ENCODE peak calls at places on chromosomes 11 and 22, in nine cellular contexts. One of them, this sample, is unnamed.
A peak's percentile ranks its signal among the peaks of the same experiment; 100 is the strongest.

GRCh38 chr22:38412435-38413084 is 42.4 kb downstream of the KCNJ4 start:
- DNase-seq in brain microvascular endothelial cell: no peak
- DNase-seq in MCF 10A: no peak
- DNase-seq in endothelial cell: no peak
- DNase-seq in activated CD8-positive, alpha-beta T cell treated with anti-CD3 and anti-CD28 coated beads for 36 hours: peak; percentile 62
- DNase-seq in colonic mucosa: peak; percentile 51
- DNase-seq in kidney epithelial cell: no peak
- DNase-seq in osteoblast: peak; percentile 97
- DNase-seq in fibroblast of pulmonary artery: no peak
- DNase-seq in this sample: no peak

GRCh38 chr11:16603245-16603644 is 135.2 kb upstream of the C11orf58 start:
- DNase-seq in colonic mucosa: no peak
- DNase-seq in endothelial cell: no peak
- DNase-seq in kidney epithelial cell: no peak
- DNase-seq in brain microvascular endothelial cell: no peak
- DNase-seq in activated CD8-positive, alpha-beta T cell treated with anti-CD3 and anti-CD28 coated beads for 36 hours: no peak
- DNase-seq in osteoblast: peak; percentile 50
- DNase-seq in MCF 10A: no peak
- DNase-seq in fibroblast of pulmonary artery: no peak
- DNase-seq in this sample: no peak

GRCh38 chr11:111573821-111574249 is 28.4 kb upstream of the SIK2 start:
- DNase-seq in endothelial cell: no peak
- DNase-seq in activated CD8-positive, alpha-beta T cell treated with anti-CD3 and anti-CD28 coated beads for 36 hours: no peak
- DNase-seq in osteoblast: no peak
- DNase-seq in brain microvascular endothelial cell: peak; percentile 21
- DNase-seq in kidney epithelial cell: no peak
- DNase-seq in MCF 10A: no peak
- DNase-seq in colonic mucosa: no peak
- DNase-seq in fibroblast of pulmonary artery: peak; percentile 44
- DNase-seq in this sample: no peak

GRCh38 chr11:17386331-17387084 is 2.0 kb downstream of the KCNJ11 start:
- DNase-seq in brain microvascular endothelial cell: peak; percentile 35
- DNase-seq in osteoblast: peak; percentile 96
- DNase-seq in activated CD8-positive, alpha-beta T cell treated with anti-CD3 and anti-CD28 coated beads for 36 hours: peak; percentile 70
- DNase-seq in endothelial cell: peak; percentile 76
- DNase-seq in fibroblast of pulmonary artery: peak; percentile 51
- DNase-seq in kidney epithelial cell: no peak
- DNase-seq in MCF 10A: peak; percentile 56
- DNase-seq in colonic mucosa: peak; percentile 58
- DNase-seq in this sample: peak; percentile 44

GRCh38 chr22:32951081-32951806 is 106.9 kb downstream of the SYN3 start:
- DNase-seq in fibroblast of pulmonary artery: peak; percentile 44
- DNase-seq in brain microvascular endothelial cell: no peak
- DNase-seq in osteoblast: no peak
- DNase-seq in colonic mucosa: no peak
- DNase-seq in MCF 10A: no peak
- DNase-seq in activated CD8-positive, alpha-beta T cell treated with anti-CD3 and anti-CD28 coated beads for 36 hours: peak; percentile 4
- DNase-seq in endothelial cell: peak; percentile 38
- DNase-seq in kidney epithelial cell: no peak
- DNase-seq in this sample: no peak

GRCh38 chr11:114366331-114367243 is 33.7 kb downstream of the C11orf71 start:
- DNase-seq in endothelial cell: no peak
- DNase-seq in brain microvascular endothelial cell: peak; percentile 87
- DNase-seq in kidney epithelial cell: peak; percentile 45
- DNase-seq in colonic mucosa: no peak
- DNase-seq in activated CD8-positive, alpha-beta T cell treated with anti-CD3 and anti-CD28 coated beads for 36 hours: no peak
- DNase-seq in fibroblast of pulmonary artery: peak; percentile 88
- DNase-seq in MCF 10A: peak; percentile 46
- DNase-seq in osteoblast: peak; percentile 66
- DNase-seq in this sample: no peak

GRCh38 chr11:110409174-110409573 is 20.6 kb upstream of the FDX1 start:
- DNase-seq in colonic mucosa: no peak
- DNase-seq in MCF 10A: peak; percentile 47
- DNase-seq in brain microvascular endothelial cell: no peak
- DNase-seq in kidney epithelial cell: no peak
- DNase-seq in activated CD8-positive, alpha-beta T cell treated with anti-CD3 and anti-CD28 coated beads for 36 hours: no peak
- DNase-seq in osteoblast: no peak
- DNase-seq in fibroblast of pulmonary artery: peak; percentile 64
- DNase-seq in endothelial cell: no peak
- DNase-seq in this sample: no peak

GRCh38 chr22:45859231-45860161 is 117.5 kb downstream of the WNT7B start:
- DNase-seq in fibroblast of pulmonary artery: no peak
- DNase-seq in colonic mucosa: no peak
- DNase-seq in brain microvascular endothelial cell: peak; percentile 25
- DNase-seq in osteoblast: peak; percentile 83
- DNase-seq in activated CD8-positive, alpha-beta T cell treated with anti-CD3 and anti-CD28 coated beads for 36 hours: no peak
- DNase-seq in MCF 10A: no peak
- DNase-seq in endothelial cell: no peak
- DNase-seq in kidney epithelial cell: no peak
- DNase-seq in this sample: no peak

GRCh38 chr11:36751996-36752395 is 154.0 kb upstream of the RAG2 start:
- DNase-seq in fibroblast of pulmonary artery: no peak
- DNase-seq in MCF 10A: no peak
- DNase-seq in osteoblast: no peak
- DNase-seq in brain microvascular endothelial cell: no peak
- DNase-seq in endothelial cell: no peak
- DNase-seq in kidney epithelial cell: no peak
- DNase-seq in activated CD8-positive, alpha-beta T cell treated with anti-CD3 and anti-CD28 coated beads for 36 hours: no peak
- DNase-seq in colonic mucosa: no peak
- DNase-seq in this sample: no peak

GRCh38 chr22:44964722-44965078 is 45.1 kb downstream of the PHF21B start:
- DNase-seq in kidney epithelial cell: no peak
- DNase-seq in fibroblast of pulmonary artery: no peak
- DNase-seq in activated CD8-positive, alpha-beta T cell treated with anti-CD3 and anti-CD28 coated beads for 36 hours: no peak
- DNase-seq in colonic mucosa: no peak
- DNase-seq in osteoblast: no peak
- DNase-seq in MCF 10A: no peak
- DNase-seq in brain microvascular endothelial cell: no peak
- DNase-seq in endothelial cell: no peak
- DNase-seq in this sample: no peak

GRCh38 chr11:7689239-7689638 is 15.9 kb upstream of the CYB5R2 start:
- DNase-seq in kidney epithelial cell: no peak
- DNase-seq in endothelial cell: no peak
- DNase-seq in brain microvascular endothelial cell: no peak
- DNase-seq in activated CD8-positive, alpha-beta T cell treated with anti-CD3 and anti-CD28 coated beads for 36 hours: no peak
- DNase-seq in fibroblast of pulmonary artery: no peak
- DNase-seq in colonic mucosa: no peak
- DNase-seq in osteoblast: no peak
- DNase-seq in MCF 10A: no peak
- DNase-seq in this sample: no peak

GRCh38 chr22:39384750-39385480 is 14.7 kb upstream of the TAB1 start:
- DNase-seq in osteoblast: peak; percentile 80
- DNase-seq in brain microvascular endothelial cell: peak; percentile 26
- DNase-seq in kidney epithelial cell: no peak
- DNase-seq in fibroblast of pulmonary artery: peak; percentile 45
- DNase-seq in activated CD8-positive, alpha-beta T cell treated with anti-CD3 and anti-CD28 coated beads for 36 hours: no peak
- DNase-seq in MCF 10A: peak; percentile 23
- DNase-seq in colonic mucosa: no peak
- DNase-seq in endothelial cell: peak; percentile 50
- DNase-seq in this sample: no peak

GRCh38 chr11:74185695-74186094 is 14.6 kb downstream of the PPME1 start:
- DNase-seq in MCF 10A: no peak
- DNase-seq in kidney epithelial cell: no peak
- DNase-seq in fibroblast of pulmonary artery: no peak
- DNase-seq in osteoblast: peak; percentile 19
- DNase-seq in activated CD8-positive, alpha-beta T cell treated with anti-CD3 and anti-CD28 coated beads for 36 hours: no peak
- DNase-seq in brain microvascular endothelial cell: peak; percentile 33
- DNase-seq in colonic mucosa: no peak
- DNase-seq in endothelial cell: no peak
- DNase-seq in this sample: no peak

GRCh38 chr22:47064416-47064815 is 302.0 kb downstream of the TBC1D22A start:
- DNase-seq in kidney epithelial cell: no peak
- DNase-seq in colonic mucosa: no peak
- DNase-seq in activated CD8-positive, alpha-beta T cell treated with anti-CD3 and anti-CD28 coated beads for 36 hours: no peak
- DNase-seq in osteoblast: peak; percentile 45
- DNase-seq in brain microvascular endothelial cell: no peak
- DNase-seq in endothelial cell: no peak
- DNase-seq in MCF 10A: no peak
- DNase-seq in fibroblast of pulmonary artery: no peak
- DNase-seq in this sample: no peak

GRCh38 chr22:46866591-46866990 is 104.1 kb downstream of the TBC1D22A start:
- DNase-seq in fibroblast of pulmonary artery: peak; percentile 74
- DNase-seq in kidney epithelial cell: no peak
- DNase-seq in brain microvascular endothelial cell: peak; percentile 91
- DNase-seq in colonic mucosa: no peak
- DNase-seq in osteoblast: peak; percentile 92
- DNase-seq in endothelial cell: no peak
- DNase-seq in MCF 10A: peak; percentile 57
- DNase-seq in activated CD8-positive, alpha-beta T cell treated with anti-CD3 and anti-CD28 coated beads for 36 hours: no peak
- DNase-seq in this sample: no peak

GRCh38 chr11:118929496-118930151 is 3.9 kb upstream of the BCL9L start:
- DNase-seq in MCF 10A: peak; percentile 87
- DNase-seq in kidney epithelial cell: no peak
- DNase-seq in osteoblast: peak; percentile 97
- DNase-seq in colonic mucosa: peak; percentile 94
- DNase-seq in brain microvascular endothelial cell: peak; percentile 75
- DNase-seq in fibroblast of pulmonary artery: peak; percentile 90
- DNase-seq in activated CD8-positive, alpha-beta T cell treated with anti-CD3 and anti-CD28 coated beads for 36 hours: peak; percentile 90
- DNase-seq in endothelial cell: peak; percentile 71
- DNase-seq in this sample: peak; percentile 81

GRCh38 chr11:1765871-1766718 is 2.4 kb upstream of the CTSD start:
- DNase-seq in fibroblast of pulmonary artery: no peak
- DNase-seq in brain microvascular endothelial cell: no peak
- DNase-seq in activated CD8-positive, alpha-beta T cell treated with anti-CD3 and anti-CD28 coated beads for 36 hours: peak; percentile 48
- DNase-seq in colonic mucosa: no peak
- DNase-seq in endothelial cell: no peak
- DNase-seq in osteoblast: peak; percentile 62
- DNase-seq in kidney epithelial cell: no peak
- DNase-seq in MCF 10A: no peak
- DNase-seq in this sample: no peak
- TF ChIP-seq CTCF in fibroblast of pulmonary artery: no peak
- TF ChIP-seq CTCF in brain microvascular endothelial cell: peak; percentile 19
- TF ChIP-seq CTCF in activated CD8-positive, alpha-beta T cell treated with anti-CD3 and anti-CD28 coated beads for 36 hours: no peak
- TF ChIP-seq CTCF in colonic mucosa: no peak
- TF ChIP-seq CTCF in endothelial cell: peak; percentile 22
- TF ChIP-seq CTCF in osteoblast: peak; percentile 24
- TF ChIP-seq CTCF in kidney epithelial cell: no peak
- TF ChIP-seq CTCF in MCF 10A: no peak
- TF ChIP-seq CTCF in this sample: peak; percentile 31

GRCh38 chr22:37204045-37204655 is 8.1 kb downstream of the SSTR3 start:
- DNase-seq in MCF 10A: no peak
- DNase-seq in fibroblast of pulmonary artery: no peak
- DNase-seq in colonic mucosa: no peak
- DNase-seq in endothelial cell: no peak
- DNase-seq in activated CD8-positive, alpha-beta T cell treated with anti-CD3 and anti-CD28 coated beads for 36 hours: peak; percentile 1
- DNase-seq in osteoblast: peak; percentile 34
- DNase-seq in brain microvascular endothelial cell: no peak
- DNase-seq in kidney epithelial cell: no peak
- DNase-seq in this sample: peak; percentile 41

GRCh38 chr22:37203354-37204044 is 8.8 kb downstream of the SSTR3 start:
- DNase-seq in colonic mucosa: no peak
- DNase-seq in activated CD8-positive, alpha-beta T cell treated with anti-CD3 and anti-CD28 coated beads for 36 hours: peak; percentile 11
- DNase-seq in fibroblast of pulmonary artery: no peak
- DNase-seq in MCF 10A: no peak
- DNase-seq in endothelial cell: no peak
- DNase-seq in brain microvascular endothelial cell: no peak
- DNase-seq in kidney epithelial cell: no peak
- DNase-seq in osteoblast: peak; percentile 42
- DNase-seq in this sample: peak; percentile 32

GRCh38 chr22:37206841-37207821 is 5.1 kb downstream of the SSTR3 start:
- DNase-seq in endothelial cell: no peak
- DNase-seq in brain microvascular endothelial cell: no peak
- DNase-seq in colonic mucosa: no peak
- DNase-seq in fibroblast of pulmonary artery: no peak
- DNase-seq in osteoblast: peak; percentile 58
- DNase-seq in kidney epithelial cell: no peak
- DNase-seq in activated CD8-positive, alpha-beta T cell treated with anti-CD3 and anti-CD28 coated beads for 36 hours: peak; percentile 1
- DNase-seq in MCF 10A: no peak
- DNase-seq in this sample: peak; percentile 33

GRCh38 chr22:37206118-37206840 is 6.0 kb downstream of the SSTR3 start:
- DNase-seq in MCF 10A: no peak
- DNase-seq in osteoblast: peak; percentile 81
- DNase-seq in endothelial cell: no peak
- DNase-seq in activated CD8-positive, alpha-beta T cell treated with anti-CD3 and anti-CD28 coated beads for 36 hours: peak; percentile 7
- DNase-seq in brain microvascular endothelial cell: no peak
- DNase-seq in fibroblast of pulmonary artery: no peak
- DNase-seq in kidney epithelial cell: no peak
- DNase-seq in colonic mucosa: no peak
- DNase-seq in this sample: peak; percentile 34

DNA sequence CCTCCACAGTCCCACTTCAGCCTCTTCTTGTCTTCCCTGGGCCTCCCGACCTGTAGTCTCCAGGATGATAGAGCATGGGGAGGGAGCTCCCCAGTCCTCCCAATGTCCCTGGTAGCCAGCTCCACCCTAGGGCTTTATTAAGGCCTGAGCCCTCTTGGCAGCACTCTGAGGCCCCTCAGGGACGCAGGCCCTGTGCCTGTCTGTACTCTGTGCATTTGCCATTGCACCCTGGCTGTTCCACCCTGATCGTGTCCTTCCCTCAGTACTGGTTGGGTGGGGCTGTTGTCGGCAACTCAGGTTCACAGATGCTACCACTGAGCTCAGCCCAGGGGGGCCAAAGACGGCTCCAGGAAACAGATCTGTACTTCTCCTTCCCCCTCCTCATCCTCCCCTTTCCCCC is 7.2 kb downstream of the SSTR3 start:
- DNase-seq in fibroblast of pulmonary artery: no peak
- DNase-seq in brain microvascular endothelial cell: no peak
- DNase-seq in osteoblast: no peak
- DNase-seq in activated CD8-positive, alpha-beta T cell treated with anti-CD3 and anti-CD28 coated beads for 36 hours: peak; percentile 8
- DNase-seq in colonic mucosa: no peak
- DNase-seq in endothelial cell: no peak
- DNase-seq in MCF 10A: no peak
- DNase-seq in kidney epithelial cell: no peak
- DNase-seq in this sample: peak; percentile 38
- TF ChIP-seq CTCF in fibroblast of pulmonary artery: no peak
- TF ChIP-seq CTCF in brain microvascular endothelial cell: no peak
- TF ChIP-seq CTCF in osteoblast: no peak
- TF ChIP-seq CTCF in activated CD8-positive, alpha-beta T cell treated with anti-CD3 and anti-CD28 coated beads for 36 hours: no peak
- TF ChIP-seq CTCF in colonic mucosa: no peak
- TF ChIP-seq CTCF in endothelial cell: no peak
- TF ChIP-seq CTCF in MCF 10A: no peak
- TF ChIP-seq CTCF in kidney epithelial cell: no peak
- TF ChIP-seq CTCF in this sample: no peak

DNA sequence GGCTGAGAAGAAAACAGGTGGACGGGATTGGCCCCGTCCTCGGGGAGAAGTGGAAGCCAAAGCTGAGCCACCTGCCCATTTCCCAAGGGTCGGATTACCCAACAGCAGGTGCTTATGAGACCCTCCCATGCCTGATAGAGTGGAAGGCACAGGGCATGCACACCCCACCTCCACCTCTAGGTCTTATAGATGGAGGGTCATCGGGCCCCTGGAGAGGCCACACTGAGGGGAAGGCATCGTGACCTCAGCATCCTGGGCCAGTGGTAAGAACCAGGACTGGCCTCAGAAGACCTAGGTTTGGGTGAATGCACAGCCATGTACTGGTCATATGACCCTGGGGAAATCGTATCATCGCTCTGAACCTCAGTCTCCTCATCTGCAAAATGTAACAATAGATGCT is 85.9 kb downstream of the BUD13 start:
- DNase-seq in brain microvascular endothelial cell: no peak
- DNase-seq in kidney epithelial cell: no peak
- DNase-seq in fibroblast of pulmonary artery: no peak
- DNase-seq in colonic mucosa: no peak
- DNase-seq in MCF 10A: no peak
- DNase-seq in activated CD8-positive, alpha-beta T cell treated with anti-CD3 and anti-CD28 coated beads for 36 hours: no peak
- DNase-seq in osteoblast: no peak
- DNase-seq in endothelial cell: no peak
- DNase-seq in this sample: peak; percentile 17
- TF ChIP-seq CTCF in brain microvascular endothelial cell: no peak
- TF ChIP-seq CTCF in kidney epithelial cell: no peak
- TF ChIP-seq CTCF in fibroblast of pulmonary artery: no peak
- TF ChIP-seq CTCF in colonic mucosa: no peak
- TF ChIP-seq CTCF in MCF 10A: no peak
- TF ChIP-seq CTCF in activated CD8-positive, alpha-beta T cell treated with anti-CD3 and anti-CD28 coated beads for 36 hours: no peak
- TF ChIP-seq CTCF in osteoblast: no peak
- TF ChIP-seq CTCF in endothelial cell: no peak
- TF ChIP-seq CTCF in this sample: no peak

GRCh38 chr11:12415567-12415966 is 38.2 kb downstream of the PARVA start:
- DNase-seq in fibroblast of pulmonary artery: no peak
- DNase-seq in brain microvascular endothelial cell: no peak
- DNase-seq in endothelial cell: no peak
- DNase-seq in MCF 10A: no peak
- DNase-seq in osteoblast: no peak
- DNase-seq in activated CD8-positive, alpha-beta T cell treated with anti-CD3 and anti-CD28 coated beads for 36 hours: no peak
- DNase-seq in colonic mucosa: no peak
- DNase-seq in kidney epithelial cell: no peak
- DNase-seq in this sample: no peak
- TF ChIP-seq CTCF in fibroblast of pulmonary artery: no peak
- TF ChIP-seq CTCF in brain microvascular endothelial cell: no peak
- TF ChIP-seq CTCF in endothelial cell: no peak
- TF ChIP-seq CTCF in MCF 10A: no peak
- TF ChIP-seq CTCF in osteoblast: no peak
- TF ChIP-seq CTCF in activated CD8-positive, alpha-beta T cell treated with anti-CD3 and anti-CD28 coated beads for 36 hours: no peak
- TF ChIP-seq CTCF in colonic mucosa: no peak
- TF ChIP-seq CTCF in kidney epithelial cell: no peak
- TF ChIP-seq CTCF in this sample: no peak